ENCODE peak calls at places on chromosomes 1 and 21, in nine cellular contexts. X is lower lobe of right lung; C is fibroblast of lung; R is Peyer's patch; J is GM23338; K is psoas muscle; A is CD8-positive, alpha-beta T cell; B is mammary epithelial cell; S is CD8-positive, alpha-beta memory T cell. E is an unnamed sample. For H3K4me1, the result is how much of the 10 kb centered on the place peaks cover.

GRCh38 chr21:42653492-42654061 is at the start of gene PDE9A:
- DNase-seq in X (peak), C (no peak), R (no peak), J (peak), K (peak), A (peak), B (no peak), S (no peak), E (peak)

GRCh38 chr1:154502742-154503111 is 515 bp upstream of the SHE start:
- DNase-seq in X (no peak), C (no peak), R (peak), J (peak), K (no peak), A (no peak), B (no peak), S (no peak), E (no peak)

GRCh38 chr1:103180660-103181059 is 72.3 kb upstream of the COL11A1 start:
- DNase-seq in X (no peak), C (peak), R (no peak), J (no peak), K (no peak), A (no peak), B (peak), S (no peak), E (no peak)

GRCh38 chr1:244354810-244355278 is 96.9 kb downstream of the ADSS2 start:
- DNase-seq in X (no peak), C (peak), R (no peak), J (no peak), K (no peak), A (no peak), B (no peak), S (no peak), E (no peak)

GRCh38 chr1:48758976-48759375 is 17.7 kb downstream of the BEND5 start:
- DNase-seq in X (no peak), C (no peak), R (no peak), J (no peak), K (no peak), A (no peak), B (no peak), S (no peak), E (peak)

GRCh38 chr1:98104285-98104684 is 183.5 kb upstream of the DPYD start:
- DNase-seq in X (no peak), C (peak), R (no peak), J (no peak), K (no peak), A (no peak), B (no peak), S (no peak), E (no peak)

GRCh38 chr1:32896451-32896850 is 4.7 kb downstream of the TMEM54 start:
- DNase-seq in X (no peak), C (no peak), R (no peak), J (no peak), K (no peak), A (no peak), B (no peak), S (no peak), E (peak)

GRCh38 chr1:92994105-92994712 is 32.9 kb upstream of the DIPK1A start:
- DNase-seq in X (no peak), C (peak), R (peak), J (peak), K (no peak), A (peak), B (peak), S (peak), E (no peak)

GRCh38 chr21:34857122-34857713 is 188.4 kb downstream of the CLIC6 start:
- DNase-seq in X (no peak), C (no peak), R (peak), J (no peak), K (no peak), A (no peak), B (no peak), S (no peak), E (no peak)

GRCh38 chr1:50023292-50024159 is at the start of gene AGBL4:
- DNase-seq in X (peak), C (peak), R (no peak), J (peak), K (peak), A (no peak), B (peak), S (no peak), E (peak)

GRCh38 chr1:14479865-14480264 is 118.6 kb upstream of the KAZN start:
- DNase-seq in X (no peak), C (peak), R (no peak), J (no peak), K (no peak), A (no peak), B (no peak), S (no peak), E (no peak)

GRCh38 chr21:35547946-35548774 is 499.1 kb upstream of the RUNX1 start:
- DNase-seq in X (no peak), C (no peak), R (no peak), J (no peak), K (no peak), A (no peak), B (no peak), S (no peak), E (no peak)

GRCh38 chr1:182642461-182642860 is 38.3 kb upstream of the RGS16 start:
- DNase-seq in X (no peak), C (no peak), R (no peak), J (no peak), K (no peak), A (no peak), B (no peak), S (no peak), E (no peak)

GRCh38 chr1:59394706-59395417 is 98.0 kb downstream of the FGGY start:
- DNase-seq in X (no peak), C (no peak), R (no peak), J (no peak), K (no peak), A (no peak), B (no peak), S (no peak), E (no peak)

GRCh38 chr1:171904778-171905449 is 63.6 kb downstream of the DNM3 start:
- DNase-seq in X (no peak), C (no peak), R (no peak), J (no peak), K (no peak), A (no peak), B (no peak), S (no peak), E (no peak)

GRCh38 chr1:225962440-225962975 is 21.5 kb upstream of the LEFTY2 start:
- DNase-seq in X (peak), C (no peak), R (peak), J (peak), K (peak), A (peak), B (no peak), S (peak), E (peak)

GRCh38 chr1:207004931-207005830 is 27.4 kb downstream of the C1orf116 start:
- DNase-seq in X (peak), C (peak), R (peak), J (peak), K (no peak), A (peak), B (peak), S (peak), E (peak)

GRCh38 chr1:6350416-6351088 is 43.0 kb downstream of the ACOT7 start:
- DNase-seq in X (peak), C (peak), R (no peak), J (no peak), K (peak), A (no peak), B (peak), S (no peak), E (peak)

GRCh38 chr1:55309786-55310516 is 94.8 kb upstream of the USP24 start:
- DNase-seq in X (no peak), C (no peak), R (no peak), J (no peak), K (no peak), A (no peak), B (no peak), S (no peak), E (no peak)

GRCh38 chr1:36400825-36401601 is 3.3 kb upstream of the LSM10 start:
- DNase-seq in X (peak), C (no peak), R (peak), J (peak), K (peak), A (no peak), B (no peak), S (peak), E (no peak)

GRCh38 chr1:41046347-41046775 is 24.8 kb upstream of the SLFNL1 start:
- DNase-seq in X (peak), C (no peak), R (no peak), J (no peak), K (no peak), A (no peak), B (no peak), S (no peak), E (no peak)

GRCh38 chr1:78843111-78843908 is 163.2 kb downstream of the ADGRL4 start:
- DNase-seq in X (no peak), C (peak), R (no peak), J (no peak), K (no peak), A (no peak), B (no peak), S (no peak), E (no peak)

GRCh38 chr1:1894354-1895049 is 3.6 kb upstream of the GNB1 start:
- DNase-seq in X (no peak), C (no peak), R (no peak), J (no peak), K (no peak), A (no peak), B (no peak), S (no peak), E (peak)

GRCh38 chr21:35381743-35382310 is 332.7 kb upstream of the RUNX1 start:
- DNase-seq in X (no peak), C (no peak), R (no peak), J (no peak), K (no peak), A (no peak), B (no peak), S (no peak), E (no peak)

GRCh38 chr1:156226116-156226538 is 13.3 kb downstream of the PMF1 start:
- DNase-seq in X (peak), C (no peak), R (no peak), J (no peak), K (no peak), A (no peak), B (no peak), S (no peak), E (no peak)
- H3K4me1 ChIP-seq in X (under half), C (under half), R (under half), J (under half), K (under half), A (under half), B (under half), S (under half), E (under half)

DNA sequence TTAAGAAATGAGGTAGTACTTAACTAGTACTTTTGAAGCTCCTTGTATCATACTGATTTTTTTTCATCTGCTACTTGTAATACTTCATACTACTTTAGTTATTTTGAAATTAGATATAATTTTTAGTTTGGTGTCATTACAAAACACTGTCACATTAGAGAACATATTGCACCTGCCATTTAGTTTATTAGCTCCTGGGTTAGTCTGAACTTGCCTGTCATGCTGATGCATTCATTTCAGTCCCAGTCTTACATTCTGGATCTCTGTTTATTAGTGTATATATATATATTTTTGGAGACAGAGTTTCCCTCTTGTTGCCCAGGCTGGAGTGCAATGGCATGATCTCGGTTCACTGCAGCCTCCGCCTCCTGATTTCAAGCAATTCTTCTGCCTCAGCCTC is 50.3 kb downstream of the DYRK1A start:
- DNase-seq in X (no peak), C (no peak), R (no peak), J (no peak), K (no peak), A (no peak), B (no peak), S (no peak), E (no peak)
- H3K4me1 ChIP-seq in X (half or more), C (under half), R (under half), J (half or more), K (half or more), A (half or more), B (under half), S (half or more), E (under half)

GRCh38 chr1:204929487-204930185 is 59.0 kb downstream of the NFASC start:
- DNase-seq in X (no peak), C (no peak), R (no peak), J (no peak), K (no peak), A (no peak), B (no peak), S (no peak), E (no peak)

GRCh38 chr1:204927673-204928641 is 57.3 kb downstream of the NFASC start:
- DNase-seq in X (no peak), C (no peak), R (no peak), J (peak), K (no peak), A (no peak), B (no peak), S (no peak), E (no peak)

GRCh38 chr1:204931768-204932572 is 61.3 kb downstream of the NFASC start:
- DNase-seq in X (no peak), C (no peak), R (no peak), J (no peak), K (no peak), A (no peak), B (no peak), S (no peak), E (no peak)

GRCh38 chr1:204931313-204931712 is 60.7 kb downstream of the NFASC start:
- DNase-seq in X (no peak), C (no peak), R (no peak), J (no peak), K (no peak), A (no peak), B (no peak), S (no peak), E (no peak)

DNA sequence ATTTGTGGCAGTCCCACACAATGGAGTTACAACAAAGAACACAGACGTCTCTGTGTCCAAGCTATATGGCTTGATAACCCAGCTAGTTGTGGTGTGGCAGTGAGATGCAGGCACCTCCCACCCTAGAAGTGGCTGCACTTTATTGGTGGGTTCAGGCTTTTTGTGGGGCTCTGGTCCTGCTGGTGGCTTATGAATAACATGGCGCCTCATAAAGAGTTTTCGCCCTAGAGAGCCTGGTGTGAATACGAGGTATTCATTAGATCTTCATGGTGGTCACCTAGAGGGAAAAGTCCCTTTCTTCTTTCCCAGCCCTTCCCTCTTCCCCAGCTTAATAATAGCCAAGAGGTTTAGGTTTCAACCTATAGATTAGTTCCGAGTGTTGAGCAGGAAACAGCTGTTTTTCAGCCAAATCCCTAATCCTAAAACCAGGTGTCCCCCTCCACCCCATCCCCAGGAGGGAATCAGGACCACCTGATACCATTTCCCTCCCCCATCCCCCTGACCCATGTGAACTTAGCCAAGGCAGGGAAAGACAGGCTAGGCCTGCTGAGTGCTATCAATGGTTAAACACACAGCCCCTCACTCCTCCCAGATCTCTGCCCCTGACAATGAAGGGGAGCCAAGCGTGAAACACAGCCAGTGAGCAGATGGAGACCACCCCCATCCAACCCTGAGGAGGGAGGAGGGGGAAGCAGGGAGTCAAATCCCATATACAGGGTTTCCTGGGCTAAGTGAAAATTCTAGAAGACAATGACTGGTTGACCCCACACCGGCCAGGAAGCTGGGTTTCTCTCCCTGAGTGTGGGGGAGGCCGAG is 58.2 kb downstream of the NFASC start:
- DNase-seq in X (no peak), C (no peak), R (no peak), J (no peak), K (no peak), A (no peak), B (no peak), S (no peak), E (no peak)
- H3K4me1 ChIP-seq in X (under half), C (under half), R (under half), J (half or more), K (under half), A (under half), B (under half), S (under half), E (under half)

GRCh38 chr1:161244888-161245287 is 6.9 kb upstream of the NR1I3 start:
- DNase-seq in X (no peak), C (no peak), R (no peak), J (no peak), K (no peak), A (no peak), B (peak), S (no peak), E (peak)
- H3K4me1 ChIP-seq in X (under half), C (under half), R (under half), J (under half), K (under half), A (under half), B (under half), S (under half), E (under half)

GRCh38 chr1:170687625-170688024 is 23.7 kb downstream of the PRRX1 start:
- DNase-seq in X (no peak), C (no peak), R (no peak), J (no peak), K (no peak), A (no peak), B (no peak), S (no peak), E (no peak)

GRCh38 chr1:170694172-170694926 is 30.4 kb downstream of the PRRX1 start:
- DNase-seq in X (no peak), C (no peak), R (no peak), J (no peak), K (no peak), A (no peak), B (no peak), S (no peak), E (no peak)

GRCh38 chr1:170692866-170693575 is 29.1 kb downstream of the PRRX1 start:
- DNase-seq in X (no peak), C (peak), R (no peak), J (no peak), K (no peak), A (no peak), B (peak), S (no peak), E (no peak)

GRCh38 chr1:170695955-170696590 is 32.1 kb downstream of the PRRX1 start:
- DNase-seq in X (no peak), C (peak), R (no peak), J (no peak), K (no peak), A (no peak), B (no peak), S (no peak), E (no peak)

GRCh38 chr1:170691258-170691657 is 27.3 kb downstream of the PRRX1 start:
- DNase-seq in X (no peak), C (no peak), R (no peak), J (no peak), K (no peak), A (no peak), B (no peak), S (no peak), E (no peak)
- H3K4me1 ChIP-seq in X (under half), C (under half), R (under half), J (under half), K (half or more), A (under half), B (under half), S (under half), E (under half)

GRCh38 chr1:160258177-160258798 is 4.1 kb downstream of the DCAF8 start:
- DNase-seq in X (no peak), C (no peak), R (no peak), J (no peak), K (no peak), A (no peak), B (no peak), S (no peak), E (no peak)
- H3K4me1 ChIP-seq in X (half or more), C (under half), R (under half), J (under half), K (half or more), A (under half), B (under half), S (under half), E (under half)

GRCh38 chr21:43854773-43855633 is 10.0 kb upstream of the AGPAT3 start:
- DNase-seq in X (peak), C (no peak), R (no peak), J (no peak), K (no peak), A (no peak), B (no peak), S (no peak), E (no peak)
- H3K4me1 ChIP-seq in X (under half), C (under half), R (under half), J (under half), K (under half), A (under half), B (under half), S (under half), E (under half)

GRCh38 chr21:33305344-33305671 is 19.5 kb upstream of the IFNAR1 start:
- DNase-seq in X (no peak), C (no peak), R (no peak), J (no peak), K (no peak), A (no peak), B (no peak), S (no peak), E (no peak)
- H3K4me1 ChIP-seq in X (under half), C (under half), R (under half), J (under half), K (under half), A (under half), B (under half), S (under half), E (under half)

E was measured in pancreas.